ENCODE peak calls at places on chromosome X, in four cellular contexts. One of them, this sample, is unnamed.

GRCh38 chrX:12441376-12442128 is 303.3 kb downstream of the FRMPD4 start:
- DNase-seq in CD8-positive, alpha-beta T cell: no peak
- DNase-seq in upper lobe of right lung: no peak
- DNase-seq in PC-9: no peak
- DNase-seq in this sample: no peak

GRCh38 chrX:33204889-33205288 is 6.5 kb downstream of the DMD start:
- DNase-seq in CD8-positive, alpha-beta T cell: no peak
- DNase-seq in upper lobe of right lung: no peak
- DNase-seq in PC-9: no peak
- DNase-seq in this sample: no peak

GRCh38 chrX:111519215-111519614 is 7.8 kb downstream of the SERTM2 start:
- DNase-seq in CD8-positive, alpha-beta T cell: no peak
- DNase-seq in upper lobe of right lung: no peak
- DNase-seq in PC-9: no peak
- DNase-seq in this sample: no peak

GRCh38 chrX:106928227-106928626 is 8.0 kb downstream of the CLDN2 start:
- DNase-seq in CD8-positive, alpha-beta T cell: no peak
- DNase-seq in upper lobe of right lung: no peak
- DNase-seq in PC-9: no peak
- DNase-seq in this sample: no peak

GRCh38 chrX:71514367-71515038 is 18.4 kb upstream of the OGT start:
- DNase-seq in CD8-positive, alpha-beta T cell: no peak
- DNase-seq in upper lobe of right lung: no peak
- DNase-seq in PC-9: no peak
- DNase-seq in this sample: no peak

GRCh38 chrX:20300822-20301221 is 34.1 kb upstream of the RPS6KA3 start:
- DNase-seq in CD8-positive, alpha-beta T cell: no peak
- DNase-seq in upper lobe of right lung: no peak
- DNase-seq in PC-9: no peak
- DNase-seq in this sample: no peak

GRCh38 chrX:82748901-82749505 is 759.1 kb upstream of the POU3F4 start:
- DNase-seq in CD8-positive, alpha-beta T cell: no peak
- DNase-seq in upper lobe of right lung: no peak
- DNase-seq in PC-9: no peak
- DNase-seq in this sample: no peak

GRCh38 chrX:43958529-43958928 is 14.7 kb downstream of the NDP start:
- DNase-seq in CD8-positive, alpha-beta T cell: no peak
- DNase-seq in upper lobe of right lung: no peak
- DNase-seq in PC-9: peak
- DNase-seq in this sample: no peak

GRCh38 chrX:32048285-32048684 is 976.4 kb upstream of the FTHL17 start:
- DNase-seq in CD8-positive, alpha-beta T cell: no peak
- DNase-seq in upper lobe of right lung: no peak
- DNase-seq in PC-9: no peak
- DNase-seq in this sample: no peak

GRCh38 chrX:134520860-134521390 is 61.0 kb downstream of the HPRT1 start:
- DNase-seq in CD8-positive, alpha-beta T cell: no peak
- DNase-seq in upper lobe of right lung: no peak
- DNase-seq in PC-9: peak
- DNase-seq in this sample: no peak

GRCh38 chrX:46953137-46953527 is 40.9 kb downstream of the JADE3 start:
- DNase-seq in CD8-positive, alpha-beta T cell: no peak
- DNase-seq in upper lobe of right lung: no peak
- DNase-seq in PC-9: no peak
- DNase-seq in this sample: no peak

DNA sequence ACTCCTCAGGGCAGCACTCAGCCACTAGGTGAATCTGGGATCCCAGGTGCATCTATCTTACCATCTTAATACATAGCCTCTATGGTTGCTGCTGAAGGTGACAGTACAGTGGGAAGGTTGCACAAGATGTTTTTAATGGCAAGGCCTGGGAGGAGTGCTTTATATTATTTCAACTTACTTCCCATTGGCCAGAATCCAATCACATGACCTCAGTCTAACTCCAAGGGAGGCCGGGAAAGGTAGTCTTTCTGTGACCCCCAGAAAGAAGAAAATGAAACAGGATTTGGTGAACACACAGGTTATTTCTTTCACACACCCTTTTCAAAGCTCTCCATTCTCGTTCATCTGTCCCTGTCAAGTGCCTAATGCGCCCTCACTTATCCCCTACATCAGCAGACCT is 189.1 kb upstream of the ATP6AP2 start:
- DNase-seq in CD8-positive, alpha-beta T cell: no peak
- DNase-seq in upper lobe of right lung: no peak
- DNase-seq in PC-9: no peak
- DNase-seq in this sample: no peak
- TF ChIP-seq CTCF in CD8-positive, alpha-beta T cell: no peak
- TF ChIP-seq CTCF in upper lobe of right lung: no peak
- TF ChIP-seq CTCF in PC-9: no peak
- TF ChIP-seq CTCF in this sample: no peak

GRCh38 chrX:154802838-154803410 is 2.4 kb downstream of the MPP1 start:
- DNase-seq in CD8-positive, alpha-beta T cell: no peak
- DNase-seq in upper lobe of right lung: no peak
- DNase-seq in PC-9: no peak
- DNase-seq in this sample: no peak

GRCh38 chrX:154799554-154800348 is 5.5 kb downstream of the MPP1 start:
- DNase-seq in CD8-positive, alpha-beta T cell: no peak
- DNase-seq in upper lobe of right lung: no peak
- DNase-seq in PC-9: peak
- DNase-seq in this sample: no peak

GRCh38 chrX:154797006-154797405 is 8.3 kb downstream of the MPP1 start:
- DNase-seq in CD8-positive, alpha-beta T cell: no peak
- DNase-seq in upper lobe of right lung: no peak
- DNase-seq in PC-9: no peak
- DNase-seq in this sample: no peak

GRCh38 chrX:154804564-154804956 is 725 bp downstream of the MPP1 start:
- DNase-seq in CD8-positive, alpha-beta T cell: no peak
- DNase-seq in upper lobe of right lung: no peak
- DNase-seq in PC-9: no peak
- DNase-seq in this sample: no peak

GRCh38 chrX:154800508-154801207 is 4.6 kb downstream of the MPP1 start:
- DNase-seq in CD8-positive, alpha-beta T cell: no peak
- DNase-seq in upper lobe of right lung: no peak
- DNase-seq in PC-9: no peak
- DNase-seq in this sample: no peak
- H3K4me3 ChIP-seq in CD8-positive, alpha-beta T cell: no peak
- H3K4me3 ChIP-seq in upper lobe of right lung: no peak
- H3K4me3 ChIP-seq in PC-9: no peak
- H3K4me3 ChIP-seq in this sample: no peak

DNA sequence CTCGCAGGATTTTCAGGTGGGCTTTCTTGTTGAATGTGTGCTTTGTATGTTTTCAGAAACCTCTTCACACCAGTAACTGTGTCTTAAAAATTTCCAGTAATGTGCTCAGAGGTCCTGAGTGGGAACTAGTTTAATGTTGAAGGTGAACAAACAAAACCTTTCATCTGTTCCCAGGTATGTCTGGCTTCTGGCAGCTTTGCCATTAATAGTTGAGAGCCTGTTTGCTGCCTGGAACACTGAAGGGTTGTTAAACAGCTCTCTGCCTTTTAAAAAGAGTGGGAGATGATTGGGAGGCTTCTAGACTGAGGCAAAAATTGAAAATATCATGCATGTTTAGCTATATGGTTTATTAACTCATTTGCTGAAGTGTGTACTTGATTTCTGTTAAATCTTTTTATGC is 161.2 kb upstream of the AGTR2 start:
- DNase-seq in CD8-positive, alpha-beta T cell: no peak
- DNase-seq in upper lobe of right lung: no peak
- DNase-seq in PC-9: no peak
- DNase-seq in this sample: no peak
- TF ChIP-seq CTCF in CD8-positive, alpha-beta T cell: no peak
- TF ChIP-seq CTCF in upper lobe of right lung: no peak
- TF ChIP-seq CTCF in PC-9: no peak
- TF ChIP-seq CTCF in this sample: no peak

GRCh38 chrX:123184858-123185251 is 777 bp downstream of the GRIA3 start:
- DNase-seq in CD8-positive, alpha-beta T cell: no peak
- DNase-seq in upper lobe of right lung: no peak
- DNase-seq in PC-9: no peak
- DNase-seq in this sample: no peak
- H3K4me3 ChIP-seq in CD8-positive, alpha-beta T cell: no peak
- H3K4me3 ChIP-seq in upper lobe of right lung: peak
- H3K4me3 ChIP-seq in PC-9: no peak
- H3K4me3 ChIP-seq in this sample: peak

DNA sequence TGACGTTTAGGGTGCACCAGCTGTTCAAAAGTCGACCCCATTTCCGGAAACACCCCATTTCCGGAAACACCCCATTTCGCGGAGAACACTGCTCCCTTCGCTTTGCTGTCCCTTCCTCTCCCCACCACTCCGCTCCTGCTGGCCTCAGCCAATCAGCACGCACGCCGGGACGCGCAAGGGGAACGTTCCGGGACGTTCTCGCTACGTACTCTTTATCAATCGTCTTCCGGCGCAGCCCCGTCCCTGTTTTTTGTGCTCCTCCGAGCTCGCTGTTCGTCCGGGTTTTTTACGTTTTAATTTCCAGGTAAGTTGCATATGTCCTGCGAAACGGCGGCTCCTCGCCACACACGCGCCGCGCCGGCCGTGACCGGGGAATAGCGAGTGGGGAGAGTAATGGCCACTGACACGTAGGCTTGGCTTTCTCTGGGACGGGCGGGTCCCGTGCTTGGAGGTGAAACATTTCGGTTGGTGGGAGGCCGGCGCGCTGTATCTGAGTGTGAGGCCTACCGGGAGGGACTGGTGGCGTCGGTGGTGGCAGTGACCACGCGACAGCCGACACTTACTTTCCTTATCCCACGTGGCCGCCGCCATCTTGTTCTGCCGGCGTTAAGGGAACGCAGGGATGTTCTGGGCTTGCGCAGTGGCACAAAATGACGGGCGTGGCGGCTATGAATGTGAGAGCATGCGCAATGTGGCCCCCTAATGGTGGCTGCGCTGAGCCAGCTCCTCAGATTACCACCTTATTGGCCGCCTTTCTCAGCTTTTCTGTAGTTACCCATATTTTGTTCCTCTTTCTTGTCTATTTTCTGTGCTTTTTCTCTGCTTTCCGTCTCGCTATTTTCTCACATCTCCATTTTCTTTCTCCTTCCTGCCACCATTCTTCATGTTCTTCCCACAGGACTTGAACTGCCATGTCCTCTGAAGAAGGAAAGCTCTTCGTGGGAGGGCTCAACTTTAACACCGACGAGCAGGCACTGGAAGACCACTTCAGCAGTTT is at the start of gene RBM3:
- DNase-seq in CD8-positive, alpha-beta T cell: peak
- DNase-seq in upper lobe of right lung: peak
- DNase-seq in PC-9: peak
- DNase-seq in this sample: peak
- TF ChIP-seq CTCF in CD8-positive, alpha-beta T cell: peak
- TF ChIP-seq CTCF in upper lobe of right lung: peak
- TF ChIP-seq CTCF in PC-9: no peak
- TF ChIP-seq CTCF in this sample: no peak

DNA sequence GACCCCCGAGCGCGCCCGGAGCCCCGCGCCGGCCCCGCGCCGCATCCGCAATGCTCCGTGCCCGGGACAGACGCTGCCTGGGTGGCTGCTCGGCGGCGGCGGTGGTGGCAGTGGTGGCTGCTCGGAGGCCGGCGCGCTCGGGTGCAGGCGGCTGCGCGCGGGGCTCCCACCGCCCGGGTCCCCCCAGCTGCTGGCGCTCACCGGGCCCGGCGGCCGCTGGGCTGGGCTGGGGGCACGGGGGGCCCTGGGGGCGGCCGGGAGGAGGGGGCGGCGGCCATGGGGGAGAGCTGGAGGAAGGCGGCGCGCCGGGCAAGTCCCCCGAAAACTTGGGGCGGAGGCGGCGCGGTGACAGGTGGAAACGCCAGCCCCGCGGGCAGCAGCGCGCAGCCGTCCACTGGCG is 83.4 kb upstream of the DHRSX start:
- DNase-seq in CD8-positive, alpha-beta T cell: no peak
- DNase-seq in upper lobe of right lung: no peak
- DNase-seq in PC-9: no peak
- DNase-seq in this sample: no peak
- H3K4me3 ChIP-seq in CD8-positive, alpha-beta T cell: no peak
- H3K4me3 ChIP-seq in upper lobe of right lung: no peak
- H3K4me3 ChIP-seq in PC-9: no peak
- H3K4me3 ChIP-seq in this sample: peak

GRCh38 chrX:78199851-78200250 is 60.4 kb upstream of the TAF9B start:
- DNase-seq in CD8-positive, alpha-beta T cell: no peak
- DNase-seq in upper lobe of right lung: no peak
- DNase-seq in PC-9: peak
- DNase-seq in this sample: no peak
- TF ChIP-seq CTCF in CD8-positive, alpha-beta T cell: peak
- TF ChIP-seq CTCF in upper lobe of right lung: peak
- TF ChIP-seq CTCF in PC-9: peak
- TF ChIP-seq CTCF in this sample: no peak

GRCh38 chrX:1534321-1535168 is 2.4 kb downstream of the P2RY8 start:
- DNase-seq in CD8-positive, alpha-beta T cell: peak
- DNase-seq in upper lobe of right lung: peak
- DNase-seq in PC-9: no peak
- DNase-seq in this sample: no peak

GRCh38 chrX:1533083-1533482 is 3.9 kb downstream of the P2RY8 start:
- DNase-seq in CD8-positive, alpha-beta T cell: no peak
- DNase-seq in upper lobe of right lung: no peak
- DNase-seq in PC-9: no peak
- DNase-seq in this sample: no peak

GRCh38 chrX:1536712-1537030 is 314 bp downstream of the P2RY8 start:
- DNase-seq in CD8-positive, alpha-beta T cell: no peak
- DNase-seq in upper lobe of right lung: peak
- DNase-seq in PC-9: no peak
- DNase-seq in this sample: no peak

GRCh38 chrX:1537031-1537715 is at the start of gene P2RY8:
- DNase-seq in CD8-positive, alpha-beta T cell: peak
- DNase-seq in upper lobe of right lung: peak
- DNase-seq in PC-9: peak
- DNase-seq in this sample: no peak

DNA sequence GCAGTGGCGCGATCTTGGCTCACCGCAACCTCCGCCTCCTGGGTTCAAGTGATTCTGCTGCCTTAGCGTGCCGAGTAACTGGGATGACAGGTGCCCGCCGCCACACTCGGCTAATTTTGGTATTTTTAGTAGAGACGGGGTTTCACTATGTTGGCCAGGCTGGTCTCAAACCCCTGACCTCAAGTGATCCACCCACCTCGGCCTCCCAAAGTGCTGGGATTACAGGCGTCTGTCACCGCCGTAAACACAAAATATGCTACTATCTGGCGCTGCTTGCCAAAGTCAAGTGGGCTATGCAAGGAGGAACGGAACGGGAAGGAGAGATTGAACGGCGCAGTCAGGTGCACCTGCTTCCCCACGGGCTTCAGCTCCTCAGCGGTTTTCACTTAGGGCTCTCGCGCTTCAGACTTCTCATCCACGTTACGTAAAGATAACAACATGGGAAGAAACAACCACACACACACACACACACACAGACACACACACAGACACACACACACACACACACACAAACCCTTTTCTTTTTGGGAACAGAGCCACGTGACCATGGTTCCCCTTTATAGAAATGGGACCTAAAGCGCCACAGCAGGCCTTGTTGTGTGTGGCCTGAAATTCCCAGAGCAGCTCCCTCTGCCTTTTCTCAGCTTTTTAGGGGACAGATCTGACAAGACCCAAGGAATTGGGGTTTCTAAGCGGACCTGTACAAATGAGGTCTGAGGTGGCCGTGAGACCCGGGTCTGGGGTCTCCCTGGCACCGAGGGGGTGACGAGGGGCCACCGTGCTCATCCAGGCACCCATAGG is 1.5 kb downstream of the P2RY8 start:
- DNase-seq in CD8-positive, alpha-beta T cell: peak
- DNase-seq in upper lobe of right lung: peak
- DNase-seq in PC-9: no peak
- DNase-seq in this sample: no peak
- H3K4me3 ChIP-seq in CD8-positive, alpha-beta T cell: peak
- H3K4me3 ChIP-seq in upper lobe of right lung: peak
- H3K4me3 ChIP-seq in PC-9: no peak
- H3K4me3 ChIP-seq in this sample: peak

This sample was measured in coronary artery.